ENCODE peak calls at places on chromosomes 1 and 21, in four cellular contexts. One of them, this sample, is unnamed.

GRCh38 chr1:242579528-242580235 is 55.2 kb upstream of the PLD5 start:
- DNase-seq in K562: no peak
- DNase-seq in IMR-90: no peak
- DNase-seq in endothelial cell of umbilical vein: no peak
- DNase-seq in this sample: no peak

GRCh38 chr1:160575112-160575664 is 4.1 kb downstream of the CD84 start:
- DNase-seq in K562: no peak
- DNase-seq in endothelial cell of umbilical vein: no peak
- DNase-seq in IMR-90: no peak
- DNase-seq in this sample: no peak

GRCh38 chr1:217135987-217136894 is 413.0 kb upstream of the ESRRG start:
- DNase-seq in endothelial cell of umbilical vein: no peak
- DNase-seq in K562: no peak
- DNase-seq in IMR-90: no peak
- DNase-seq in this sample: no peak

GRCh38 chr1:14738235-14738634 is 139.8 kb downstream of the KAZN start:
- DNase-seq in endothelial cell of umbilical vein: no peak
- DNase-seq in IMR-90: no peak
- DNase-seq in K562: no peak
- DNase-seq in this sample: no peak

GRCh38 chr1:60280256-60280655 is 206.7 kb upstream of the C1orf87 start:
- DNase-seq in K562: no peak
- DNase-seq in IMR-90: no peak
- DNase-seq in endothelial cell of umbilical vein: peak; percentile 59
- DNase-seq in this sample: no peak

GRCh38 chr1:159214149-159214760 is 9.6 kb downstream of the ACKR1 start:
- DNase-seq in endothelial cell of umbilical vein: peak; percentile 49
- DNase-seq in IMR-90: peak; percentile 28
- DNase-seq in K562: peak; percentile 72
- DNase-seq in this sample: no peak

GRCh38 chr1:25549273-25550154 is 6.1 kb downstream of the LDLRAP1 start:
- DNase-seq in IMR-90: peak; percentile 39
- DNase-seq in endothelial cell of umbilical vein: peak; percentile 41
- DNase-seq in K562: peak; percentile 98
- DNase-seq in this sample: peak; percentile 85

GRCh38 chr1:11691302-11691914 is at the start of gene DRAXIN:
- DNase-seq in endothelial cell of umbilical vein: no peak
- DNase-seq in K562: no peak
- DNase-seq in IMR-90: no peak
- DNase-seq in this sample: no peak

GRCh38 chr1:46587072-46587471 is 17.0 kb downstream of the MKNK1 start:
- DNase-seq in K562: no peak
- DNase-seq in endothelial cell of umbilical vein: no peak
- DNase-seq in IMR-90: no peak
- DNase-seq in this sample: no peak

DNA sequence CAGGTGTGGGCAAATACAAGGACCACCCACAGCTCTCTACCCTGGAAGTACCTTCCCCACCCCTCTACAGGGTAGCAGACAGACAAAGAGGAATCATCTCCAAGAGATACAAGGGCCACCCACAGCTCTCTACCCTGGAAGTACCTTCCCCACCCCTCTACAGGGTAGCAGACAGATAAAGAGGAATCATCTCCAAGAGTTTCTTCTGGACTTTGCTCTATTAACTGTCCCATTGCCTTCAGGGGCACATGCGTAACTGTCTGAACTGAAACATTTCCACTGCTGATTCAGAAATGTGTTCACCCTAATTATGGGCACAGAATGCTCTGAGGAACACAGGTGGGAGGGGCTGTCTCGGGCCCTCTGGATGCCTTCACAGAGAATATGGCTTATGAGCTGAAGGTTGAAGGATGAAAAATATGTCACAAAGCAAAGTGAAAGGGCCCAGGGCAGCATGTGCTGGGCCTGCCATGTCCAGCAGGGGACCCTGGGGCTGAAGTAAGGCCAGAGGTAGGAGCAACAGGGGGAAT is 43.9 kb downstream of the ZNF281 start:
- DNase-seq in K562: no peak
- DNase-seq in IMR-90: no peak
- DNase-seq in endothelial cell of umbilical vein: no peak
- DNase-seq in this sample: no peak
- H3K9ac ChIP-seq in K562: no peak overlapping the region
- H3K9ac ChIP-seq in IMR-90: no peak overlapping the region
- H3K9ac ChIP-seq in endothelial cell of umbilical vein: no peak overlapping the region
- H3K9ac ChIP-seq in this sample: no peak overlapping the region

GRCh38 chr1:89631756-89632155 is 1.2 kb upstream of the LRRC8C start:
- DNase-seq in endothelial cell of umbilical vein: no peak
- DNase-seq in K562: no peak
- DNase-seq in IMR-90: no peak
- DNase-seq in this sample: no peak

GRCh38 chr1:89630046-89630445 is 2.9 kb upstream of the LRRC8C start:
- DNase-seq in IMR-90: no peak
- DNase-seq in endothelial cell of umbilical vein: no peak
- DNase-seq in K562: no peak
- DNase-seq in this sample: no peak

GRCh38 chr1:89633745-89634625 is 1.1 kb downstream of the LRRC8C start:
- DNase-seq in endothelial cell of umbilical vein: peak; percentile 55
- DNase-seq in IMR-90: peak; percentile 48
- DNase-seq in K562: peak; percentile 18
- DNase-seq in this sample: no peak

GRCh38 chr1:89633103-89633744 is at the start of gene LRRC8C:
- DNase-seq in K562: peak; percentile 61
- DNase-seq in IMR-90: peak; percentile 48
- DNase-seq in endothelial cell of umbilical vein: no peak
- DNase-seq in this sample: no peak

GRCh38 chr1:89632213-89633102 is 462 bp upstream of the LRRC8C start:
- DNase-seq in K562: peak; percentile 80
- DNase-seq in IMR-90: peak; percentile 71
- DNase-seq in endothelial cell of umbilical vein: peak; percentile 84
- DNase-seq in this sample: no peak
- TF ChIP-seq CTCF in K562: no peak
- TF ChIP-seq CTCF in IMR-90: peak; percentile 81
- TF ChIP-seq CTCF in endothelial cell of umbilical vein: peak; percentile 69
- TF ChIP-seq CTCF in this sample: peak; percentile 75

DNA sequence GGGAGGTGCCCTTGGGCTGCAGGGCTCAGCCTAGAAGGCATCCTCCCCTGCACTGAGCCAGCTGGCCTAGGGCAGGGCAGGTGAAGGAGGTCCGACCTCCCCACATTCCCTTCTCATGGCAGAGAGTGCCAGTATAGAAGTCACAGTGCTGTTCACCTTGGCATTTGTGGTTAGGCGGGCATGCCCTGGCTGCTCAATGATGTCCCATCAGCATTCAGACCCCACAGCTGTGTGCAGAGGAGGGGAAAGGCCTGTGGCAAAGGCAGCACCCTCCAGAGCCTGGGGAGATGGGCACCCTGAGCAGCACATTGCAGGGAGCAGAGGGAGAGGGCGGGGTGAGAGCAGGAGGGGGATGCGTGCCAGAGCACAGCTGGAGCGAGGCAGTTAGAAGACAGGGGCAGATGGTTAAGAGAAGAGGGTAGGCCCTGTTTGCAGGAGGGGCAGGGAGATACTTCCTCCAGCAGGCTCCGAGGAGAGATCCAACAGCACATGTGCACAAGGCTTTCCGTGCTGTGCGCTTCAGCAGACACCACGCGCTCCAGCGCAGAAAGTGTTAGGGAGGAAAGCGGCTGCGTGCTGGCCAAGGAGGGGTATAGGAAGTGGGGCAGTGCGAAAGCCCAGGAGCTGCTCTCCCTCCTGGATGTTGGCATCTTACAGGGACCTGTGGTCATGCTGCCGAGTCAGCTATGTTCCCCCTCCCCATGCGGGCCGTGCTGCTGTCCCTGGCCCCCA is 43.7 kb upstream of the COL6A1 start:
- DNase-seq in endothelial cell of umbilical vein: no peak
- DNase-seq in IMR-90: no peak
- DNase-seq in K562: no peak
- DNase-seq in this sample: no peak
- H3K9me1 ChIP-seq in endothelial cell of umbilical vein: no peaks in the 10 kb centered on the region
- H3K9me1 ChIP-seq in IMR-90: no peaks in the 10 kb centered on the region
- H3K9me1 ChIP-seq in K562: no peaks in the 10 kb centered on the region
- H3K9me1 ChIP-seq in this sample: no peaks in the 10 kb centered on the region

GRCh38 chr1:1827089-1827433 is 48.8 kb upstream of the NADK start:
- DNase-seq in endothelial cell of umbilical vein: no peak
- DNase-seq in IMR-90: no peak
- DNase-seq in K562: no peak
- DNase-seq in this sample: no peak
- H3K9ac ChIP-seq in endothelial cell of umbilical vein: no peak overlapping the region
- H3K9ac ChIP-seq in IMR-90: no peak overlapping the region
- H3K9ac ChIP-seq in K562: no peak overlapping the region
- H3K9ac ChIP-seq in this sample: no peak overlapping the region

DNA sequence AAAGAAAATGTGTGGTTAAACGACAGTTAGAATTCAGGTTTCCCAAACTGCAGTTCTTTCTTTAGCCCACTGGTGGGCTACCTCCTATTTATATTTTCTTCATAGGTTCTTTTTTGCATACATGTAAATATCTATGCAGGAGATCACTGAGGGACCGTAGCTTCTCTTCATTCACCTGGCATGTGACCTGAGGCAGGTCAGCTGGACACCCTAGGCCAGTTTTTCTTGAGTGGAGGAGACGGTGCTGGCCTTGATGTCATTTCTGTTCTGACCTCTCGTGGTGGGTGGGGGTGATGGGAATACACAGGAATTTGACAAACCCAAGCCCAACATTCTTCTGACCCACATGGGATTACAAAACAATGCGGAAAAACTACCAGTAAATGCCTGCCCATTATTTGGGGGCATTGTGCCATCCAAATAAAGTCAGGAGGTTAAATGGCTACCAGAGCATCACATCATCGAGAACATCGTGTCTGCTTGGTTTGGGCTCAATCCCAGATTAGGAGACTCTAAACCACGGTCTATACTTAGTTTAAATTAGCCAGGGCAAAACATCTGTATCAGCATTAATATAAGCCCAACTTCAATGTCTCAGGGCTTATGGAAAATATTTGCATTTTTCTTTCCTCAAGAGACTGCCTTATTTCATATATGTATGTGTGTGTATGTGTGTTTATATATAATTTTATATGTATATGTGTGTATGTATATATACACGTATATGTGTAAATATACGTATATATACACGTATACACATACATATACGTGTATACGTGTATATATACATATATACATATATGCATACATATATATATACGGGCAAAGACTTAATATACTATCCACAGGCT is 7.4 kb upstream of the IRF2BP2 start:
- DNase-seq in endothelial cell of umbilical vein: no peak
- DNase-seq in IMR-90: no peak
- DNase-seq in K562: no peak
- DNase-seq in this sample: no peak
- TF ChIP-seq CTCF in endothelial cell of umbilical vein: no peak
- TF ChIP-seq CTCF in IMR-90: peak; percentile 19
- TF ChIP-seq CTCF in K562: peak; percentile 40
- TF ChIP-seq CTCF in this sample: peak; percentile 14

GRCh38 chr1:6118415-6118814 is 61.7 kb downstream of the CHD5 start:
- DNase-seq in IMR-90: peak; percentile 24
- DNase-seq in endothelial cell of umbilical vein: no peak
- DNase-seq in K562: no peak
- DNase-seq in this sample: no peak

GRCh38 chr1:6116137-6116536 is 64.0 kb downstream of the CHD5 start:
- DNase-seq in IMR-90: peak; percentile 43
- DNase-seq in K562: no peak
- DNase-seq in endothelial cell of umbilical vein: peak; percentile 45
- DNase-seq in this sample: no peak

GRCh38 chr1:6113745-6114144 is 66.4 kb downstream of the CHD5 start:
- DNase-seq in IMR-90: no peak
- DNase-seq in K562: no peak
- DNase-seq in endothelial cell of umbilical vein: no peak
- DNase-seq in this sample: no peak

GRCh38 chr1:6113116-6113515 is 67.0 kb downstream of the CHD5 start:
- DNase-seq in IMR-90: no peak
- DNase-seq in endothelial cell of umbilical vein: no peak
- DNase-seq in K562: no peak
- DNase-seq in this sample: no peak

DNA sequence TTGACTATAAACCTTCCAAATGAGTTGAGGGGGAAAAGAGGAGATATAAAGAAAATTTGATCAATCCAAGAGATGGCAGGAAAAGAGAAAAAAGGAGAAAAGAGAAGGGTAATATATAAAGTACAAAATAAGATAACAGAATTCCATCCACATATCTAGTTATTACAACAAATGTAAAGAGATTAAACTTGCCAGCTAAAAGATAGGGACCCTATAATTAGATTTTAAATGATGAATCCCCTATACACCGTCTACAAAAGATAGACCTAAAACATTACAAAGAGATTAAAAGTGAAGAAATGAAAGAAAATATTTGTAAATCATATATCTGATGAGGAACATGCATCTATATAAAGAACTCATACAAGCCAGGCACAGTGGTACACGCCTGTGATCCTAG is 63.1 kb downstream of the CHD5 start:
- DNase-seq in K562: no peak
- DNase-seq in endothelial cell of umbilical vein: no peak
- DNase-seq in IMR-90: no peak
- DNase-seq in this sample: no peak
- H3K9me1 ChIP-seq in K562: no peaks in the 10 kb centered on the region
- H3K9me1 ChIP-seq in endothelial cell of umbilical vein: no peaks in the 10 kb centered on the region
- H3K9me1 ChIP-seq in IMR-90: no peaks in the 10 kb centered on the region
- H3K9me1 ChIP-seq in this sample: no peaks in the 10 kb centered on the region

GRCh38 chr1:23013657-23014056 is 2.0 kb downstream of the TEX46 start:
- DNase-seq in endothelial cell of umbilical vein: no peak
- DNase-seq in K562: no peak
- DNase-seq in IMR-90: no peak
- DNase-seq in this sample: peak; percentile 13
- H3K9ac ChIP-seq in endothelial cell of umbilical vein: no peak overlapping the region
- H3K9ac ChIP-seq in K562: no peak overlapping the region
- H3K9ac ChIP-seq in IMR-90: no peak overlapping the region
- H3K9ac ChIP-seq in this sample: no peak overlapping the region

DNA sequence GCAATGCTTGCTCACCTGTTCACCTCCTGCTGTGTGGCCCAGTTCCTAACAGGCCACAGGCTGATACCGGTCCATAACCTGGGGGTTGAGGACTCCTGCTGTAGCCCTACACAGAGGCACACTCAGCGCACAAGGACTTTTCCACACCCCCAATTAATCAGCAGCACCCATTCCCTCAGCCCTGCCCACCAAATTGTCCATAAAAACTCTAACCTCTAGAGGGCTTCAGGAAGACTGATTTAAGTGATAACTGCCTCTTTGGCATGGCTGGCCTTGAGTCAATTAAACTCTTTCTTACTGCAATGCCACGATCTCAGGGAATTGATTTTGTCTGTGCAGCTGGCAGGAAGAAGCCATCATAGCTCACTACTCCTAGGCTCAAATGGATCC is 71.3 kb upstream of the MUTYH start:
- DNase-seq in K562: no peak
- DNase-seq in IMR-90: no peak
- DNase-seq in endothelial cell of umbilical vein: no peak
- DNase-seq in this sample: no peak
- TF ChIP-seq CTCF in K562: peak; percentile 19
- TF ChIP-seq CTCF in IMR-90: no peak
- TF ChIP-seq CTCF in endothelial cell of umbilical vein: no peak
- TF ChIP-seq CTCF in this sample: no peak